ENCODE peak calls at places on chromosomes 5 and 9, in ten cellular contexts. B is CD8-positive, alpha-beta T cell; R is AG04450; S is HCT116; F is nephron progenitor cell; X is cardiac fibroblast; Z is ascending aorta; P is stomach; A is brain microvascular endothelial cell; M is A549. E is an unnamed sample.
A peak's percentile ranks its signal among the peaks of the same experiment; 100 is the strongest.

GRCh38 chr9:95415158-95415557 is 97.6 kb upstream of the FANCC start:
- DNase-seq in B (no peak), P (no peak), F (no peak), R (peak; percentile 34), M (peak; percentile 34), S (no peak), Z (no peak), X (no peak), A (no peak), E (no peak)

GRCh38 chr5:170333161-170333909 is 35.8 kb upstream of the LCP2 start:
- DNase-seq in P (peak; percentile 33), B (peak; percentile 71), X (no peak), F (no peak), M (no peak), S (no peak), A (no peak), Z (peak; percentile 37), R (no peak), E (peak; percentile 37)

GRCh38 chr5:84381501-84382362 is 2.9 kb downstream of the EDIL3 start:
- DNase-seq in S (no peak), M (no peak), A (peak; percentile 22), P (no peak), Z (no peak), F (no peak), R (no peak), X (peak; percentile 44), B (no peak), E (no peak)

GRCh38 chr9:90891656-90892055 is 90.0 kb downstream of the SYK start:
- DNase-seq in F (no peak), A (no peak), R (no peak), M (no peak), X (no peak), P (no peak), B (no peak), Z (no peak), S (no peak), E (no peak)

GRCh38 chr5:1009359-1010180 is 968 bp downstream of the NKD2 start:
- DNase-seq in M (no peak), R (no peak), S (no peak), B (no peak), A (no peak), F (peak; percentile 42), Z (peak; percentile 2), X (no peak), P (no peak), E (no peak)

GRCh38 chr9:127392976-127393375 is 4.0 kb upstream of the SLC2A8 start:
- DNase-seq in B (no peak), R (no peak), Z (no peak), F (no peak), X (no peak), A (no peak), S (no peak), P (no peak), M (no peak), E (no peak)

GRCh38 chr5:38673671-38674071 is 117.2 kb upstream of the LIFR start:
- DNase-seq in B (no peak), S (peak; percentile 6), P (no peak), F (no peak), M (peak; percentile 50), R (no peak), Z (no peak), A (no peak), X (peak; percentile 44), E (peak; percentile 2)

GRCh38 chr9:101736723-101737122 is 1.7 kb downstream of the GRIN3A start:
- DNase-seq in M (no peak), P (no peak), S (no peak), A (peak; percentile 40), F (peak; percentile 78), Z (no peak), R (no peak), B (no peak), X (peak; percentile 27), E (no peak)

DNA sequence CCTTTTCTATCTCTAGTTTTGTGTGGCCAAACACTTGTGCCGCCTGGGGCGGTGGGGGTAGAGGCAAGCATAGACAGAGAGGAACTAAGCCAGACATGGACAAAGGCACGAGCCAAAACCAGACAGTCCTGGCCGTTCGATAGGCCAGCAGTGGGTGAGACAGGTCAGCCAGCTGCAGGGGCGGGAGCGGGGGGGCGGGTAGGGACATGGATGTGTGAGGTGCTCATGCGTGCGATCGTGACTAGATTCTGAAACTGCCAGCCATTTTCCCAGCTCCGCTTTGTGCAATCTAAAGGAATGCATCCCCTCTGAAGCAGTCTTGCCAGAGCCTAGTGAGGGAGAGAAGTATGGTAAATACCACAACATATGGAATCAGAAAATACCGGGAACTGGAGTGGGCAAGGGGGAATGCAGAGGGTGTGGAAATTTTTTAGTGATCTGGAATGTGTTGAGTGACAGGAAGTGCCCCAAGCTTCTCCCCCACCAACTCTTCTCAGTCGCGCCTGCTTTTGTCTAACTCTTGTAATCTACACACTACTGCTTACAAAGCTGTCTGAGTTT is 111.9 kb downstream of the NR6A1 start:
- DNase-seq in A (peak; percentile 97), M (peak; percentile 94), F (peak; percentile 82), S (no peak), P (peak; percentile 53), X (peak; percentile 98), B (peak; percentile 35), Z (peak; percentile 25), R (peak; percentile 93), E (peak; percentile 82)
- TF ChIP-seq CTCF in A (no peak), M (no peak), F (no peak), S (no peak), P (no peak), X (no peak), B (no peak), Z (no peak), R (no peak), E (no peak)

DNA sequence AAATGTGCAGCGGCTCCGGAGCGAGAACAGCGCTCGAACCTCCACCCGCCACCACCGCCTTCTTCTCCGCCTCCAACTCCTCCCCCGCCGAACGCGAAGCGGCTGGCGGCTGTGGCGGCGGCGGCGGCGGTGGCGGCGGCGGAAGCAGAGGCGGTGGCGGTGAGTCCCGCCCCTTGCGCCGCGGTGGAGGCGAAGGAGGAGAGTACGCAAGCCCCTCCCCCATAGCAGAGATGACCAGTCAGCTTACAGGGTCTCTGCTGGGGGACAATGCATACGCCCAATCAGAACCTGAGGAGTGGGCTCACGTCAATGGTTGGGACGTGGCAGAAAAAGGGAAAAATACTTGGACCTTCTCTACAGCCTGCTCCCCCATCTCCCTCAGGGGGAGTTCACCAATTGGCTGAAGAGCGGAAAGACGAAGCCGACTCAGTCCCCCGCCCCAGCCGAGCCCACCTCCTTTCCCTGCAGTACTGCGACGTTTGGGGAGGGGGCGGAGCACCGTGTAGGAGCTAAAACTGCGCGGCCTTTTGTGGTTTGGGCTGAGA is at the start of gene PJA2:
- DNase-seq in A (peak; percentile 100), Z (peak; percentile 99), S (peak; percentile 99), X (peak; percentile 100), B (peak; percentile 95), F (peak; percentile 98), P (peak; percentile 97), R (peak; percentile 100), M (peak; percentile 100), E (peak; percentile 96)
- TF ChIP-seq CTCF in A (peak; percentile 50), Z (peak; percentile 17), S (peak; percentile 13), X (peak; percentile 36), B (peak; percentile 39), F (no peak), P (peak; percentile 38), R (peak; percentile 19), M (no peak), E (no peak)

GRCh38 chr5:126921471-126922091 is 108.8 kb downstream of the MARCHF3 start:
- DNase-seq in S (no peak), F (no peak), X (no peak), Z (no peak), B (no peak), P (no peak), R (no peak), M (no peak), A (no peak), E (no peak)

GRCh38 chr5:126919566-126919965 is 110.8 kb downstream of the MARCHF3 start:
- DNase-seq in Z (no peak), A (no peak), R (no peak), M (no peak), P (no peak), B (no peak), S (no peak), F (no peak), X (no peak), E (no peak)

GRCh38 chr5:126917918-126918623 is 112.3 kb downstream of the MARCHF3 start:
- DNase-seq in B (no peak), X (peak; percentile 69), P (no peak), A (peak; percentile 64), Z (no peak), R (no peak), S (no peak), M (peak; percentile 60), F (peak; percentile 40), E (no peak)

GRCh38 chr5:126920291-126920690 is 110.1 kb downstream of the MARCHF3 start:
- DNase-seq in Z (no peak), M (no peak), B (no peak), A (peak; percentile 25), P (no peak), R (no peak), X (peak; percentile 52), F (no peak), S (no peak), E (no peak)

DNA sequence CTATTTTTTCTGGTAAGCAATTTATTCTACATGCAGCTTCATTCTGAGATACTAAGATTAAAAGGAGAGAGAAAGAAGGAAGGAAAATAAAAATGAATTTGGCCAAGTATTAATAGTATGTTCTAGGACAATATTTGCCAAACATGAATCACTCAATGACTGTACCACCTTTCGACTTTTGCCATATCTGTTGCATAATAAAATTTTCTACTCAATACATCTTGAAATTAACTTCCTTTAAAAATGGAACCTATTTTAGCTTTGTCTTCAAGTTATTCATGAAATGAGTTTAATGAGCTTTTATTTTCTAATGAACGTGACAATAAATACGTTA is 111.8 kb downstream of the MARCHF3 start:
- DNase-seq in P (no peak), S (no peak), R (no peak), X (peak; percentile 65), A (no peak), F (no peak), B (no peak), Z (no peak), M (peak; percentile 31), E (no peak)
- TF ChIP-seq CTCF in P (no peak), S (no peak), R (no peak), X (no peak), A (no peak), F (no peak), B (no peak), Z (no peak), M (no peak), E (no peak)

GRCh38 chr5:154970759-154971158 is 29.9 kb downstream of the MRPL22 start:
- DNase-seq in M (no peak), Z (no peak), R (no peak), P (no peak), A (peak; percentile 31), S (no peak), B (no peak), X (peak; percentile 53), F (no peak), E (no peak)

GRCh38 chr5:154966081-154966841 is 25.4 kb downstream of the MRPL22 start:
- DNase-seq in F (no peak), M (no peak), S (no peak), R (no peak), A (no peak), P (no peak), B (no peak), Z (no peak), X (peak; percentile 55), E (no peak)

GRCh38 chr5:154971501-154971900 is 30.6 kb downstream of the MRPL22 start:
- DNase-seq in F (no peak), A (no peak), R (no peak), B (no peak), S (no peak), Z (no peak), P (no peak), X (peak; percentile 67), M (no peak), E (no peak)

GRCh38 chr5:154968953-154969352 is 28.1 kb downstream of the MRPL22 start:
- DNase-seq in X (no peak), A (no peak), B (no peak), Z (no peak), M (no peak), S (no peak), P (no peak), F (no peak), R (no peak), E (no peak)

GRCh38 chr5:154967419-154968024 is 26.6 kb downstream of the MRPL22 start:
- DNase-seq in X (peak; percentile 34), S (no peak), P (no peak), Z (no peak), M (peak; percentile 14), R (no peak), B (no peak), A (peak; percentile 24), F (peak; percentile 6), E (no peak)
- TF ChIP-seq CTCF in X (peak; percentile 64), S (peak; percentile 61), P (peak; percentile 20), Z (no peak), M (peak; percentile 58), R (peak; percentile 67), B (peak; percentile 31), A (peak; percentile 52), F (peak; percentile 54), E (peak; percentile 47)

E was measured in GM06990.